ENCODE peak calls at places on chromosomes 3 and 15, in four cellular contexts. O is ELF-1, W is GM23338, F is endothelial cell. Q is an unnamed sample.

GRCh38 chr15:83830381-83830780 is 176.5 kb downstream of the ADAMTSL3 start:
- DNase-seq in O (no peak), W (no peak), F (no peak), Q (no peak)

GRCh38 chr3:41598804-41599481 is 363.0 kb downstream of the ULK4 start:
- DNase-seq in O (no peak), W (no peak), F (no peak), Q (no peak)

GRCh38 chr15:84598250-84598649 is 2.6 kb upstream of the ZSCAN2 start:
- DNase-seq in O (no peak), W (peak), F (no peak), Q (no peak)

GRCh38 chr3:185335799-185336198 is 27.1 kb upstream of the MAP3K13 start:
- DNase-seq in O (no peak), W (no peak), F (no peak), Q (no peak)

GRCh38 chr15:70241031-70241430 is 143.3 kb upstream of the TLE3 start:
- DNase-seq in O (no peak), W (no peak), F (no peak), Q (no peak)

GRCh38 chr15:68781209-68781608 is 39.5 kb downstream of the ANP32A start:
- DNase-seq in O (no peak), W (no peak), F (no peak), Q (no peak)

GRCh38 chr15:95760508-95760907 is 570.0 kb upstream of the NR2F2 start:
- DNase-seq in O (peak), W (peak), F (peak), Q (peak)

GRCh38 chr3:171646357-171647133 is 163.7 kb downstream of the PLD1 start:
- DNase-seq in O (no peak), W (peak), F (no peak), Q (peak)

GRCh38 chr3:52374173-52374572 is 58.1 kb downstream of the DNAH1 start:
- DNase-seq in O (no peak), W (no peak), F (no peak), Q (no peak)

GRCh38 chr3:111802700-111803099 is 56.4 kb upstream of the PHLDB2 start:
- DNase-seq in O (no peak), W (no peak), F (no peak), Q (no peak)

GRCh38 chr3:120622870-120623718 is 27.0 kb downstream of the NDUFB4 start:
- DNase-seq in O (peak), W (peak), F (no peak), Q (no peak)